ENCODE peak calls at places on chromosomes 1 and 21, in four cellular contexts. I is adrenal gland, V is AG04449, O is NCI-H187. H is an unnamed sample.

GRCh38 chr1:216005916-216006315 is 417.3 kb downstream of the USH2A start:
- DNase-seq in O (no peak), I (no peak), V (no peak), H (no peak)

GRCh38 chr1:245735831-245736530 is 581.2 kb downstream of the KIF26B start:
- DNase-seq in V (no peak), I (no peak), O (no peak), H (no peak)

GRCh38 chr1:47837866-47838561 is 159.2 kb downstream of the TRABD2B start:
- DNase-seq in O (no peak), V (no peak), I (no peak), H (no peak)

GRCh38 chr1:35442737-35443136 is 114.5 kb downstream of the KIAA0319L start:
- DNase-seq in I (no peak), O (no peak), V (no peak), H (no peak)

GRCh38 chr1:156942176-156942575 is 21.7 kb downstream of the LRRC71 start:
- DNase-seq in O (no peak), V (no peak), I (no peak), H (no peak)

GRCh38 chr1:95002657-95003432 is 69.9 kb downstream of the ALG14 start:
- DNase-seq in O (no peak), V (no peak), I (peak), H (no peak)

GRCh38 chr1:94481473-94481933 is 60.1 kb downstream of the F3 start:
- DNase-seq in V (peak), I (peak), O (no peak), H (peak)

GRCh38 chr1:162670928-162671663 is 38.8 kb downstream of the DDR2 start:
- DNase-seq in I (peak), O (no peak), V (peak), H (no peak)

GRCh38 chr1:185360714-185361113 is 43.7 kb upstream of the IVNS1ABP start:
- DNase-seq in O (no peak), V (no peak), I (no peak), H (no peak)

GRCh38 chr1:66444438-66445265 is 89.3 kb upstream of the SGIP1 start:
- DNase-seq in O (no peak), I (no peak), V (no peak), H (no peak)

GRCh38 chr1:27342778-27343638 is 1.2 kb downstream of the SYTL1 start:
- DNase-seq in V (no peak), O (peak), I (no peak), H (no peak)

GRCh38 chr1:94110946-94111740 is 9.8 kb downstream of the ABCA4 start:
- DNase-seq in I (no peak), V (no peak), O (no peak), H (no peak)

GRCh38 chr1:176983786-176984185 is 180.7 kb downstream of the ASTN1 start:
- DNase-seq in I (no peak), O (no peak), V (no peak), H (no peak)

GRCh38 chr1:94697839-94698238 is 122.3 kb upstream of the SLC44A3 start:
- DNase-seq in O (no peak), I (no peak), V (no peak), H (no peak)

GRCh38 chr21:43269981-43270670 is 101.3 kb downstream of the CRYAA start:
- DNase-seq in I (no peak), O (no peak), V (no peak), H (no peak)

GRCh38 chr1:65055754-65056153 is 89.4 kb upstream of the JAK1 start:
- DNase-seq in O (no peak), I (no peak), V (no peak), H (no peak)

GRCh38 chr1:228989992-228990827 is 254.9 kb downstream of the RHOU start:
- DNase-seq in O (no peak), V (no peak), I (peak), H (no peak)

GRCh38 chr1:15408890-15409399 is 743 bp upstream of the EFHD2 start:
- DNase-seq in O (no peak), I (no peak), V (no peak), H (no peak)

GRCh38 chr21:45579383-45580180 is 37.3 kb upstream of the SLC19A1 start:
- DNase-seq in O (no peak), V (no peak), I (peak), H (no peak)

GRCh38 chr1:9881838-9882249 is 28.2 kb downstream of the CTNNBIP1 start:
- DNase-seq in O (no peak), V (no peak), I (no peak), H (no peak)

GRCh38 chr1:39759436-39759726 is 11.8 kb downstream of the OXCT2 start:
- DNase-seq in I (no peak), V (no peak), O (no peak), H (no peak)

GRCh38 chr1:89779541-89779940 is 41.3 kb upstream of the LRRC8D start:
- DNase-seq in O (no peak), I (no peak), V (no peak), H (no peak)

GRCh38 chr1:111139234-111139955 is 498 bp downstream of the DRAM2 start:
- DNase-seq in O (peak), I (peak), V (no peak), H (no peak)

GRCh38 chr1:54542120-54542961 is 5.7 kb upstream of the ACOT11 start:
- DNase-seq in O (peak), V (no peak), I (peak), H (no peak)

GRCh38 chr1:236168716-236169429 is 26.5 kb downstream of the GPR137B start:
- DNase-seq in I (peak), V (no peak), O (no peak), H (no peak)

H was measured in AG09309.